ENCODE peak calls at places on chromosomes 11 and 22, in six cellular contexts. J is SK-N-SH; U is thyroid gland; R is HepG2; T is heart left ventricle; X is CD8-positive, alpha-beta T cell. M is an unnamed sample.

GRCh38 chr11:110087820-110088534 is 5.2 kb upstream of the ZC3H12C start:
- DNase-seq in J (no peak), U (peak; percentile 82), R (no peak), T (no peak), X (no peak), M (no peak)

GRCh38 chr11:62694455-62695167 is 5.3 kb upstream of the LRRN4CL start:
- DNase-seq in J (peak; percentile 81), U (peak; percentile 75), R (peak; percentile 70), T (peak; percentile 84), X (peak; percentile 81), M (peak; percentile 89)

GRCh38 chr11:124839051-124839971 is 25.9 kb upstream of the ROBO3 start:
- DNase-seq in J (peak; percentile 58), U (peak; percentile 37), R (no peak), T (no peak), X (no peak), M (no peak)

GRCh38 chr22:44023404-44024287 is 456 bp upstream of the PARVB start:
- DNase-seq in J (peak; percentile 87), U (peak; percentile 20), R (no peak), T (peak; percentile 75), X (no peak), M (peak; percentile 64)

GRCh38 chr11:119626910-119627305 is 102.1 kb downstream of the NECTIN1 start:
- DNase-seq in J (no peak), U (no peak), R (no peak), T (no peak), X (no peak), M (no peak)

GRCh38 chr11:47856186-47856585 is 8.0 kb upstream of the NUP160 start:
- DNase-seq in J (no peak), U (no peak), R (no peak), T (no peak), X (no peak), M (no peak)

GRCh38 chr11:8786933-8787332 is 104.3 kb downstream of the RPL27A start:
- DNase-seq in J (no peak), U (no peak), R (no peak), T (no peak), X (no peak), M (no peak)

GRCh38 chr11:126484266-126484665 is 128.8 kb downstream of the ST3GAL4 start:
- DNase-seq in J (no peak), U (no peak), R (peak; percentile 11), T (no peak), X (no peak), M (no peak)

GRCh38 chr22:46436595-46437163 is 100.7 kb downstream of the CELSR1 start:
- DNase-seq in J (no peak), U (no peak), R (no peak), T (no peak), X (no peak), M (no peak)

GRCh38 chr22:32852346-32853251 is 51.1 kb downstream of the TIMP3 start:
- DNase-seq in J (peak; percentile 37), U (peak; percentile 88), R (no peak), T (peak; percentile 85), X (no peak), M (peak; percentile 80)

GRCh38 chr11:71447791-71448256 is 369 bp downstream of the DHCR7 start:
- DNase-seq in J (peak; percentile 79), U (peak; percentile 50), R (no peak), T (peak; percentile 51), X (peak; percentile 35), M (no peak)

GRCh38 chr11:109695696-109696095 is 273.7 kb downstream of the C11orf87 start:
- DNase-seq in J (no peak), U (no peak), R (no peak), T (no peak), X (no peak), M (no peak)

GRCh38 chr11:114832532-114833125 is 154.3 kb downstream of the NXPE2 start:
- DNase-seq in J (no peak), U (no peak), R (no peak), T (no peak), X (no peak), M (no peak)

GRCh38 chr11:530960-531825 is 4.2 kb downstream of the HRAS start:
- DNase-seq in J (no peak), U (no peak), R (no peak), T (no peak), X (no peak), M (no peak)

GRCh38 chr22:46846154-46846831 is 83.8 kb downstream of the TBC1D22A start:
- DNase-seq in J (no peak), U (no peak), R (no peak), T (no peak), X (no peak), M (no peak)

GRCh38 chr11:67820079-67820478 is 145.7 kb upstream of the ALDH3B2 start:
- DNase-seq in J (no peak), U (no peak), R (no peak), T (no peak), X (no peak), M (no peak)

GRCh38 chr11:100791873-100792272 is 104.8 kb downstream of the ARHGAP42 start:
- DNase-seq in J (no peak), U (no peak), R (no peak), T (no peak), X (no peak), M (no peak)

GRCh38 chr11:130071211-130071712 is 1.6 kb downstream of the APLP2 start:
- DNase-seq in J (no peak), U (no peak), R (peak; percentile 13), T (no peak), X (peak; percentile 17), M (no peak)

GRCh38 chr11:34192481-34193401 is 87.3 kb downstream of the NAT10 start:
- DNase-seq in J (peak; percentile 69), U (no peak), R (no peak), T (peak; percentile 71), X (no peak), M (peak; percentile 83)

GRCh38 chr11:72673943-72674828 is at the start of gene PDE2A:
- DNase-seq in J (peak; percentile 86), U (no peak), R (no peak), T (no peak), X (no peak), M (no peak)

GRCh38 chr22:19398206-19398605 is 33.3 kb downstream of the HIRA start:
- DNase-seq in J (no peak), U (no peak), R (no peak), T (no peak), X (no peak), M (no peak)

GRCh38 chr11:32870676-32871075 is 21.9 kb upstream of the QSER1 start:
- DNase-seq in J (peak; percentile 48), U (peak; percentile 8), R (no peak), T (no peak), X (peak; percentile 38), M (no peak)

GRCh38 chr22:45805413-45805812 is 133.8 kb downstream of the ATXN10 start:
- DNase-seq in J (no peak), U (no peak), R (no peak), T (no peak), X (no peak), M (no peak)

GRCh38 chr11:66653123-66653522 is 14.6 kb downstream of the RBM4 start:
- DNase-seq in J (no peak), U (no peak), R (no peak), T (no peak), X (no peak), M (no peak)

GRCh38 chr11:10728779-10729472 is 22.1 kb upstream of the CTR9 start:
- DNase-seq in J (peak; percentile 81), U (no peak), R (no peak), T (no peak), X (no peak), M (no peak)

GRCh38 chr11:111939836-111940604 is 2.9 kb downstream of the DIXDC1 start:
- DNase-seq in J (peak; percentile 66), U (no peak), R (no peak), T (no peak), X (no peak), M (peak; percentile 34)

GRCh38 chr11:112025682-112026081 is 474 bp downstream of the DLAT start:
- DNase-seq in J (no peak), U (no peak), R (peak; percentile 4), T (no peak), X (no peak), M (no peak)

GRCh38 chr11:78649361-78650215 is 74.9 kb upstream of the NARS2 start:
- DNase-seq in J (peak; percentile 10), U (no peak), R (no peak), T (no peak), X (no peak), M (peak; percentile 49)

GRCh38 chr22:30776476-30776875 is 81.8 kb downstream of the OSBP2 start:
- DNase-seq in J (no peak), U (no peak), R (no peak), T (no peak), X (no peak), M (no peak)
- H3K27me3 ChIP-seq in J (no peaks in the 10 kb centered on the region), U (no peaks in the 10 kb centered on the region), R (peaks cover 10% of the 10 kb centered on the region), T (no peaks in the 10 kb centered on the region), X (no peaks in the 10 kb centered on the region), M (no peaks in the 10 kb centered on the region)

GRCh38 chr22:23281406-23282088 is 101.2 kb downstream of the BCR start:
- DNase-seq in J (peak; percentile 93), U (peak; percentile 84), R (peak; percentile 66), T (peak; percentile 83), X (peak; percentile 85), M (peak; percentile 88)

GRCh38 chr22:23281053-23281405 is 100.7 kb downstream of the BCR start:
- DNase-seq in J (no peak), U (no peak), R (no peak), T (no peak), X (no peak), M (no peak)

GRCh38 chr22:23282516-23282915 is 102.2 kb downstream of the BCR start:
- DNase-seq in J (no peak), U (no peak), R (no peak), T (no peak), X (no peak), M (no peak)

GRCh38 chr22:23282986-23283385 is 102.7 kb downstream of the BCR start:
- DNase-seq in J (no peak), U (no peak), R (no peak), T (no peak), X (no peak), M (no peak)

GRCh38 chr22:23282089-23282501 is 101.8 kb downstream of the BCR start:
- DNase-seq in J (no peak), U (peak; percentile 40), R (no peak), T (peak; percentile 85), X (no peak), M (peak; percentile 73)
- H3K4me3 ChIP-seq in J (peak overlapping the region; percentile 47), U (no peak overlapping the region), R (no peak overlapping the region), T (no peak overlapping the region), X (no peak overlapping the region), M (no peak overlapping the region)

GRCh38 chr11:61656347-61657077 is 23.7 kb upstream of the DAGLA start:
- DNase-seq in J (no peak), U (no peak), R (no peak), T (no peak), X (no peak), M (no peak)

GRCh38 chr11:61657566-61657965 is 22.6 kb upstream of the DAGLA start:
- DNase-seq in J (no peak), U (no peak), R (peak; percentile 76), T (no peak), X (no peak), M (no peak)

GRCh38 chr11:61654397-61654829 is 25.8 kb upstream of the DAGLA start:
- DNase-seq in J (no peak), U (peak; percentile 23), R (no peak), T (peak; percentile 81), X (no peak), M (peak; percentile 77)

GRCh38 chr11:61659413-61660196 is 20.6 kb upstream of the DAGLA start:
- DNase-seq in J (no peak), U (no peak), R (no peak), T (no peak), X (no peak), M (no peak)
- H3K27me3 ChIP-seq in J (no peaks in the 10 kb centered on the region), U (no peaks in the 10 kb centered on the region), R (no peaks in the 10 kb centered on the region), T (no peaks in the 10 kb centered on the region), X (no peaks in the 10 kb centered on the region), M (no peaks in the 10 kb centered on the region)

GRCh38 chr11:2166091-2166851 is 5.3 kb upstream of the INS start:
- DNase-seq in J (no peak), U (peak; percentile 72), R (no peak), T (no peak), X (peak; percentile 33), M (no peak)
- H3K4me3 ChIP-seq in J (no peak overlapping the region), U (no peak overlapping the region), R (no peak overlapping the region), T (no peak overlapping the region), X (no peak overlapping the region), M (peak overlapping the region; percentile 40)